ENCODE peak calls at places on chromosomes 4 and X, in eight cellular contexts. H is neural progenitor cell, U is tibial artery, O is transverse colon, B is cardiac muscle cell, S is mammary epithelial cell, Y is endodermal cell, Q is PC-3. I is an unnamed sample.
A peak's percentile ranks its signal among the peaks of the same experiment; 100 is the strongest.

GRCh38 chr4:107210450-107211239 is 174.5 kb upstream of the DKK2 start:
- DNase-seq in H (no peak), U (no peak), O (no peak), B (peak; percentile 53), S (peak; percentile 47), Y (peak; percentile 47), Q (no peak), I (no peak)

GRCh38 chrX:155179343-155179997 is 36.8 kb upstream of the VBP1 start:
- DNase-seq in H (no peak), U (no peak), O (no peak), B (peak; percentile 19), S (peak; percentile 4), Y (no peak), Q (peak; percentile 34), I (no peak)

GRCh38 chr4:11765849-11766453 is 337.3 kb upstream of the HS3ST1 start:
- DNase-seq in H (peak; percentile 64), U (no peak), O (peak; percentile 14), B (peak; percentile 70), S (peak; percentile 41), Y (peak; percentile 65), Q (peak; percentile 68), I (no peak)

GRCh38 chr4:38160487-38161207 is 200.4 kb downstream of the PTTG2 start:
- DNase-seq in H (peak; percentile 38), U (peak; percentile 72), O (peak; percentile 33), B (peak; percentile 96), S (peak; percentile 97), Y (peak; percentile 55), Q (peak; percentile 76), I (peak; percentile 39)

GRCh38 chr4:146443525-146443924 is 78.2 kb downstream of the SLC10A7 start:
- DNase-seq in H (no peak), U (no peak), O (no peak), B (no peak), S (no peak), Y (no peak), Q (no peak), I (no peak)

GRCh38 chr4:1277667-1278335 is 11.9 kb upstream of the MAEA start:
- DNase-seq in H (no peak), U (no peak), O (no peak), B (peak; percentile 4), S (no peak), Y (no peak), Q (no peak), I (no peak)

GRCh38 chr4:62490635-62491034 is 1290.5 kb downstream of the ADGRL3 start:
- DNase-seq in H (no peak), U (no peak), O (no peak), B (no peak), S (peak; percentile 4), Y (no peak), Q (peak; percentile 41), I (no peak)

GRCh38 chr4:41977709-41978108 is 3.8 kb upstream of the DCAF4L1 start:
- DNase-seq in H (no peak), U (no peak), O (no peak), B (peak; percentile 29), S (no peak), Y (no peak), Q (no peak), I (no peak)

GRCh38 chr4:11223261-11223660 is 205.4 kb downstream of the HS3ST1 start:
- DNase-seq in H (peak; percentile 40), U (no peak), O (no peak), B (no peak), S (no peak), Y (no peak), Q (no peak), I (no peak)

GRCh38 chrX:1027680-1028079 is 184.8 kb downstream of the CRLF2 start:
- DNase-seq in H (no peak), U (no peak), O (no peak), B (no peak), S (no peak), Y (no peak), Q (no peak), I (no peak)

GRCh38 chrX:53438174-53438831 is 4.1 kb upstream of the HSD17B10 start:
- DNase-seq in H (no peak), U (no peak), O (no peak), B (no peak), S (no peak), Y (no peak), Q (no peak), I (no peak)

GRCh38 chr4:185932491-185932890 is 120.5 kb upstream of the SORBS2 start:
- DNase-seq in H (peak; percentile 47), U (no peak), O (no peak), B (peak; percentile 67), S (no peak), Y (no peak), Q (no peak), I (no peak)

GRCh38 chr4:128635141-128635911 is 174.2 kb upstream of the JADE1 start:
- DNase-seq in H (peak; percentile 46), U (no peak), O (peak; percentile 50), B (peak; percentile 99), S (no peak), Y (peak; percentile 64), Q (no peak), I (no peak)

GRCh38 chr4:6620891-6621555 is 19.5 kb upstream of the MRFAP1 start:
- DNase-seq in H (no peak), U (no peak), O (no peak), B (no peak), S (no peak), Y (no peak), Q (no peak), I (no peak)

GRCh38 chr4:41658106-41658505 is 90.4 kb downstream of the PHOX2B start:
- DNase-seq in H (no peak), U (no peak), O (no peak), B (no peak), S (no peak), Y (no peak), Q (peak; percentile 31), I (no peak)

GRCh38 chrX:57286507-57287251 is at the start of gene FAAH2:
- DNase-seq in H (peak; percentile 73), U (no peak), O (peak; percentile 79), B (no peak), S (peak; percentile 86), Y (peak; percentile 87), Q (peak; percentile 87), I (peak; percentile 57)

GRCh38 chrX:56797966-56798711 is 69.1 kb downstream of the NBDY start:
- DNase-seq in H (no peak), U (no peak), O (peak; percentile 1), B (peak; percentile 62), S (no peak), Y (peak; percentile 31), Q (no peak), I (no peak)

GRCh38 chrX:44904542-44905115 is 31.6 kb downstream of the KDM6A start:
- DNase-seq in H (peak; percentile 41), U (no peak), O (no peak), B (no peak), S (no peak), Y (no peak), Q (no peak), I (no peak)
- H3K4me1 ChIP-seq in H (peaks cover 17% of the 10 kb centered on the region), U (no peaks in the 10 kb centered on the region), O (peaks cover 11% of the 10 kb centered on the region), B (no peaks in the 10 kb centered on the region), S (peaks cover 16% of the 10 kb centered on the region), Y (no peaks in the 10 kb centered on the region), Q (peaks cover 12% of the 10 kb centered on the region), I (peaks cover 7% of the 10 kb centered on the region)

GRCh38 chr4:165330666-165331065 is 3.2 kb downstream of the MSMO1 start:
- DNase-seq in H (no peak), U (no peak), O (no peak), B (no peak), S (no peak), Y (peak; percentile 49), Q (no peak), I (no peak)
- H3K4me1 ChIP-seq in H (peaks cover 54% of the 10 kb centered on the region), U (no peaks in the 10 kb centered on the region), O (peaks cover 10% of the 10 kb centered on the region), B (peaks cover 43% of the 10 kb centered on the region), S (peaks cover 36% of the 10 kb centered on the region), Y (peaks cover 9% of the 10 kb centered on the region), Q (peaks cover 13% of the 10 kb centered on the region), I (peaks cover 8% of the 10 kb centered on the region)

GRCh38 chr4:4425119-4425690 is 38.3 kb downstream of the NSG1 start:
- DNase-seq in H (no peak), U (no peak), O (no peak), B (peak; percentile 6), S (no peak), Y (peak; percentile 41), Q (no peak), I (no peak)

GRCh38 chr4:4424499-4425115 is 37.7 kb downstream of the NSG1 start:
- DNase-seq in H (no peak), U (peak; percentile 4), O (no peak), B (no peak), S (no peak), Y (peak; percentile 39), Q (no peak), I (no peak)

GRCh38 chr4:4427478-4427870 is 40.6 kb downstream of the NSG1 start:
- DNase-seq in H (no peak), U (no peak), O (no peak), B (no peak), S (peak; percentile 41), Y (no peak), Q (no peak), I (no peak)

GRCh38 chr4:4426511-4427477 is 39.9 kb downstream of the NSG1 start:
- DNase-seq in H (peak; percentile 71), U (no peak), O (no peak), B (no peak), S (no peak), Y (peak; percentile 92), Q (no peak), I (no peak)

GRCh38 chr4:4425696-4426095 is 38.8 kb downstream of the NSG1 start:
- DNase-seq in H (no peak), U (peak; percentile 7), O (no peak), B (no peak), S (no peak), Y (peak; percentile 38), Q (no peak), I (no peak)
- H3K4me1 ChIP-seq in H (peaks cover 15% of the 10 kb centered on the region), U (no peaks in the 10 kb centered on the region), O (no peaks in the 10 kb centered on the region), B (no peaks in the 10 kb centered on the region), S (peaks cover 4% of the 10 kb centered on the region), Y (peaks cover 5% of the 10 kb centered on the region), Q (peaks cover 3% of the 10 kb centered on the region), I (peaks cover 2% of the 10 kb centered on the region)

GRCh38 chr4:158159718-158160094 is 13.1 kb downstream of the GASK1B start:
- DNase-seq in H (no peak), U (no peak), O (no peak), B (peak; percentile 30), S (no peak), Y (no peak), Q (no peak), I (no peak)
- H3K4me1 ChIP-seq in H (no peaks in the 10 kb centered on the region), U (no peaks in the 10 kb centered on the region), O (no peaks in the 10 kb centered on the region), B (no peaks in the 10 kb centered on the region), S (peaks cover 71% of the 10 kb centered on the region), Y (peaks cover 19% of the 10 kb centered on the region), Q (peaks cover 17% of the 10 kb centered on the region), I (no peaks in the 10 kb centered on the region)

DNA sequence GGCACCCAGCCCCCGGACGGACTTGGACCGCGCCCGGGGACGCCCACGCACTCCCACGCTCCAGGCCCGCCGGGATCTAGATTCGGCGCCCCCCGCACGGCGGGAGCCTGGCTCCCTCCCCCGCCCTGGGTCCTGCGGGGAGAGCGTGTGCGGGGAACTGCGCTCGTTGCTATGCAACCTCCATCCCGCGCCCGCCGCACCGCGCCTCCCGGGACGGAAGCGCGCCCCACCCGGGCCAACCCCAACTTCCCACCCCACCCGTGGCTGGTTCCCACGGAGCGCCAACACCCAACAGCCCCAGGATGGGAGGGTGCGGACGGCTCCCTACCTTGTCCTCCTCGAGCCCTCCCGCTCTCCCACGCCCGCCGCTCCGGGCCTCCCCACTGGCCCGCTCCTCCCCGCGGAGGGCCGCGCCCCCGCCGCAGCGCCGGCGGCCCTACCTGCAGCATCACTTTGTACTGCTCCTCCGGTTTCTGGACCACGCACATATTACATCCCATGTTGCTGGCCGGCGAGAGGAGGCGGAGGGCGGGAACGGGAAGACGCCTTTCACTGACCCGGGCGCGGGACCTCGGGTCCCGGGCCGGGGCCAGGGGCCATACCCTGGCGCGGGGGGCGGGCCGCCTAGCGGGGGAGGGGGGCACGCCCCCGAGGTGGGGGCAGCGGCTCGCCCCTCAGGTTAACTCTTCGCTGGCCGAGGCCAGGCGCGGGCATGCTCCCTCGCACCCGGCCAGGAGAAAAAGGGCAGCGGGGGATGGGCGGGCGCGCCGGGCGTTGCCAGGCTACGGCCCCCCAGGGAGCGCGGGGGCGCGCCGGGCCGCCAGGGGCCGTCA is at the start of gene PDZD4:
- DNase-seq in H (peak; percentile 52), U (no peak), O (no peak), B (no peak), S (no peak), Y (peak; percentile 80), Q (no peak), I (no peak)
- H3K4me1 ChIP-seq in H (no peaks in the 10 kb centered on the region), U (no peaks in the 10 kb centered on the region), O (no peaks in the 10 kb centered on the region), B (no peaks in the 10 kb centered on the region), S (no peaks in the 10 kb centered on the region), Y (no peaks in the 10 kb centered on the region), Q (no peaks in the 10 kb centered on the region), I (peaks cover 5% of the 10 kb centered on the region)

I was measured in effector memory CD4-positive, alpha-beta T cell.